ENCODE peak calls at places on chromosomes 12 and 14, in five cellular contexts. N, V, S, E and K are unnamed samples.

GRCh38 chr14:98297567-98297966 is 974.4 kb downstream of the BCL11B start:
- DNase-seq in S (no peak), V (no peak), E (no peak), N (no peak), K (no peak)

GRCh38 chr12:44972746-44973421 is 78.0 kb downstream of the DBX2 start:
- DNase-seq in E (no peak), V (peak), N (peak), S (peak), K (peak)

GRCh38 chr14:35965425-35965824 is 139.3 kb downstream of the BRMS1L start:
- DNase-seq in V (no peak), E (no peak), S (no peak), N (no peak), K (no peak)

GRCh38 chr12:110658882-110659281 is 30.0 kb downstream of the HVCN1 start:
- DNase-seq in N (no peak), E (no peak), S (no peak), V (no peak), K (no peak)

GRCh38 chr12:92971869-92972524 is 42.9 kb upstream of the EEA1 start:
- DNase-seq in S (peak), V (peak), N (peak), E (no peak), K (no peak)

GRCh38 chr12:94267907-94268575 is 119.7 kb downstream of the PLXNC1 start:
- DNase-seq in V (no peak), N (no peak), S (no peak), E (no peak), K (no peak)

GRCh38 chr14:94933411-94933964 is 163.6 kb upstream of the GSC start:
- DNase-seq in N (no peak), E (no peak), V (no peak), S (no peak), K (no peak)

GRCh38 chr12:40054554-40055226 is 51.2 kb downstream of the SLC2A13 start:
- DNase-seq in V (peak), S (peak), N (peak), E (peak), K (peak)

GRCh38 chr12:116916714-116917114 is 6.0 kb downstream of the FBXW8 start:
- DNase-seq in N (peak), V (peak), S (peak), E (no peak), K (peak)

GRCh38 chr14:92425101-92425500 is 88.5 kb upstream of the RIN3 start:
- DNase-seq in E (no peak), N (peak), V (peak), S (peak), K (peak)

GRCh38 chr12:131218291-131219172 is 264.8 kb downstream of the ADGRD1 start:
- DNase-seq in E (no peak), S (no peak), N (no peak), V (peak), K (no peak)

GRCh38 chr14:62357362-62357761 is 595.1 kb downstream of the SNAPC1 start:
- DNase-seq in E (no peak), N (no peak), S (no peak), V (no peak), K (no peak)

GRCh38 chr14:70289138-70289537 is 70.3 kb downstream of the COX16 start:
- DNase-seq in N (no peak), E (no peak), S (no peak), V (no peak), K (no peak)

GRCh38 chr14:95480109-95480886 is 36.2 kb downstream of the SYNE3 start:
- DNase-seq in E (peak), S (peak), V (peak), N (peak), K (no peak)

GRCh38 chr14:23517650-23518329 is 33.8 kb downstream of the ZFHX2 start:
- DNase-seq in S (no peak), V (no peak), E (no peak), N (no peak), K (no peak)

GRCh38 chr12:95224202-95225170 is 6.9 kb downstream of the VEZT start:
- DNase-seq in E (no peak), V (peak), N (peak), S (peak), K (no peak)

GRCh38 chr12:31736472-31736871 is 7.7 kb upstream of the AMN1 start:
- DNase-seq in S (peak), E (no peak), V (peak), N (peak), K (no peak)

GRCh38 chr12:132630672-132631071 is 12.1 kb downstream of the P2RX2 start:
- DNase-seq in V (no peak), S (no peak), E (no peak), N (no peak), K (no peak)

GRCh38 chr12:25684070-25684469 is 131.0 kb upstream of the LMNTD1 start:
- DNase-seq in V (no peak), S (no peak), N (no peak), E (no peak), K (no peak)

GRCh38 chr14:39417014-39417413 is 15.2 kb downstream of the FBXO33 start:
- DNase-seq in E (no peak), N (peak), S (peak), V (peak), K (no peak)

GRCh38 chr12:115478505-115478904 is 794.5 kb upstream of the TBX3 start:
- DNase-seq in V (peak), N (no peak), E (no peak), S (no peak), K (no peak)

GRCh38 chr14:32609388-32609787 is 280.3 kb downstream of the AKAP6 start:
- DNase-seq in E (no peak), N (no peak), S (no peak), V (no peak), K (no peak)

GRCh38 chr12:7907009-7907408 is 29.0 kb downstream of the SLC2A3 start:
- DNase-seq in V (peak), E (no peak), S (no peak), N (peak), K (peak)

GRCh38 chr12:56081393-56082347 is 1.7 kb downstream of the ERBB3 start:
- DNase-seq in E (peak), V (no peak), S (no peak), N (no peak), K (no peak)

GRCh38 chr14:85060116-85060515 is 469.8 kb upstream of the FLRT2 start:
- DNase-seq in S (peak), V (no peak), E (no peak), N (peak), K (no peak)

GRCh38 chr14:102931580-102932285 is 9.3 kb downstream of the AMN start:
- DNase-seq in S (no peak), E (no peak), N (no peak), V (no peak), K (no peak)
- TF ChIP-seq CTCF in S (no peak), E (no peak), N (no peak), V (no peak), K (no peak)

DNA sequence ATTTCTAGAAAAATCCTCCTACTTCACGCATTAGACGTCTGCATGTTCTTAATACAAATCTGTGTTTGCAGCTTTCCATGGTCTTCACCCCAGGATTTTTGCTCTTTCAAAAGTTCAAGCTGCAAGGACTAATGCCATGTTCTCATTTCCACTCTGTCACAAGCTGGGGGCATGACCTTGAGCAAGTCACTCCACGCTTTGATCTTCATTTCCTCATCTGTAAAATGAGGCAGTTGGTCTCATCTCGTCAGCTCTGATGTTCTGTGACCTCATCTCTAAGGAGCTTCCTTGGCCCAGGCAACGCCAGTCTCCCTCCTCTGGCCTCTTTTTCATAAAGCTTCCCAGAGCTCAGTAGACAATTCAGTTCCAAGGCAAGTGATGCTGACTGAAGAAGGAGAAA is 18.8 kb upstream of the BMP4 start:
- DNase-seq in S (no peak), E (no peak), N (no peak), V (no peak), K (no peak)
- H3K27ac ChIP-seq in S (no peak), E (no peak), N (no peak), V (no peak), K (no peak)

DNA sequence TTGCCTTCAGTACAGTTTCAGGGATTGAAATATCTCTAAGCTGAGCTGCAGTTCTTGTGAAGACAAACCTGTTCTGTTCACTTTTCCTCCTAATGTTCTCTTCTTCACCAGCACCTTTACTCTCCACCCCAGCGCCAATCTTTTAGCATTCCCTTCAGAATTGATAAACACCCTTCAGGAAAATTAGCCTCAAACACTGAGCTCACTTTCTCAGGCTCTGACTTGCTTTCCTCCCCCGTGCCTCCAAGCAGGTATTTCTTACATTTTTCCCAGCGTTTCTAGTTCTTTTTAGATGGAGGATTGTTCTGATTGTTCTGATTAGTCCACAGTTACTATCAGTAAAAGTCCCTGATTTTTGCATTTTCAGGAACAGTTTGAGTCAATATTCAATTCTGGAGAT is 88.5 kb upstream of the EVL start:
- DNase-seq in S (no peak), V (no peak), N (no peak), E (no peak), K (no peak)
- TF ChIP-seq CTCF in S (no peak), V (no peak), N (no peak), E (no peak), K (no peak)

DNA sequence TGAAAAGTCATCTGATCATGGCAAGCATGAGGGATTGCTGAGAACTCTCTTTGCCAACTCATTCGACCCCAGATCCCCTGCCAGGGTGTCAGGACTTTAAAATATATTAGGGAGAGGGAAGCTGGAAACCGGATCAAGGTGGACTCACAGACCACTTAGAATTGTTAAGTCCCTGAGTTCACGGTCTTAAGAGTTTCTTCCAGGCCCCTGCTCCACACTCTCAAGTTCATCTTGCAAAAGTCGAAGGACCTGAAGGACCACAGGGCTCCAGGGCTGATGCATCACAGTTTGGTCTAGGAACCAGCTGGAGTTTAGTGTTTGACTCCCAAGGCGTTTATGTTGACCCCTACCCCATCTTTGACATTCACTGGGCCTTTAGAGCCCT is 499 bp upstream of the RASSF9 start:
- DNase-seq in E (no peak), V (no peak), N (no peak), S (no peak), K (no peak)
- H3K27ac ChIP-seq in E (peak), V (no peak), N (no peak), S (peak), K (peak)

GRCh38 chr14:59570122-59570521 is 6.5 kb downstream of the CCDC175 start:
- DNase-seq in E (no peak), V (peak), N (peak), S (no peak), K (no peak)
- TF ChIP-seq CTCF in E (no peak), V (peak), N (peak), S (no peak), K (no peak)